ENCODE peak calls at places on chromosomes 6 and 20, in five cellular contexts. One of them, this sample, is unnamed.

GRCh38 chr6:18752278-18753057 is 365.3 kb downstream of the RNF144B start:
- DNase-seq in nephron progenitor cell: no peak
- DNase-seq in mesothelial cell of epicardium: no peak
- DNase-seq in A673: no peak
- DNase-seq in stimulated activated CD8-positive, alpha-beta memory T cell treated with anti-CD3 and anti-CD28 coated beads, Interleukin-7, amount 100 ng/mL, for 1 hour: no peak
- DNase-seq in this sample: no peak

GRCh38 chr6:105069821-105070445 is 109.9 kb downstream of the POPDC3 start:
- DNase-seq in A673: no peak
- DNase-seq in nephron progenitor cell: no peak
- DNase-seq in mesothelial cell of epicardium: no peak
- DNase-seq in stimulated activated CD8-positive, alpha-beta memory T cell treated with anti-CD3 and anti-CD28 coated beads, Interleukin-7, amount 100 ng/mL, for 1 hour: no peak
- DNase-seq in this sample: no peak

GRCh38 chr20:13659288-13659687 is 20.6 kb upstream of the TASP1 start:
- DNase-seq in A673: no peak
- DNase-seq in nephron progenitor cell: no peak
- DNase-seq in mesothelial cell of epicardium: no peak
- DNase-seq in stimulated activated CD8-positive, alpha-beta memory T cell treated with anti-CD3 and anti-CD28 coated beads, Interleukin-7, amount 100 ng/mL, for 1 hour: no peak
- DNase-seq in this sample: no peak

GRCh38 chr20:36861875-36862801 is 13.8 kb upstream of the TLDC2 start:
- DNase-seq in A673: peak
- DNase-seq in mesothelial cell of epicardium: no peak
- DNase-seq in nephron progenitor cell: peak
- DNase-seq in stimulated activated CD8-positive, alpha-beta memory T cell treated with anti-CD3 and anti-CD28 coated beads, Interleukin-7, amount 100 ng/mL, for 1 hour: no peak
- DNase-seq in this sample: no peak

GRCh38 chr6:160494576-160494975 is 146.4 kb downstream of the SLC22A3 start:
- DNase-seq in stimulated activated CD8-positive, alpha-beta memory T cell treated with anti-CD3 and anti-CD28 coated beads, Interleukin-7, amount 100 ng/mL, for 1 hour: no peak
- DNase-seq in nephron progenitor cell: no peak
- DNase-seq in A673: no peak
- DNase-seq in mesothelial cell of epicardium: no peak
- DNase-seq in this sample: no peak

GRCh38 chr6:134394905-134395304 is 77.0 kb upstream of the SGK1 start:
- DNase-seq in A673: no peak
- DNase-seq in mesothelial cell of epicardium: no peak
- DNase-seq in nephron progenitor cell: no peak
- DNase-seq in stimulated activated CD8-positive, alpha-beta memory T cell treated with anti-CD3 and anti-CD28 coated beads, Interleukin-7, amount 100 ng/mL, for 1 hour: no peak
- DNase-seq in this sample: no peak

GRCh38 chr20:49635171-49635570 is 67.2 kb upstream of the PTGIS start:
- DNase-seq in nephron progenitor cell: peak
- DNase-seq in stimulated activated CD8-positive, alpha-beta memory T cell treated with anti-CD3 and anti-CD28 coated beads, Interleukin-7, amount 100 ng/mL, for 1 hour: no peak
- DNase-seq in A673: no peak
- DNase-seq in mesothelial cell of epicardium: no peak
- DNase-seq in this sample: no peak

GRCh38 chr6:162262466-162263196 is 464.9 kb downstream of the PRKN start:
- DNase-seq in stimulated activated CD8-positive, alpha-beta memory T cell treated with anti-CD3 and anti-CD28 coated beads, Interleukin-7, amount 100 ng/mL, for 1 hour: no peak
- DNase-seq in A673: no peak
- DNase-seq in nephron progenitor cell: peak
- DNase-seq in mesothelial cell of epicardium: no peak
- DNase-seq in this sample: no peak

GRCh38 chr6:170516783-170517616 is 36.1 kb downstream of the PSMB1 start:
- DNase-seq in nephron progenitor cell: peak
- DNase-seq in mesothelial cell of epicardium: no peak
- DNase-seq in A673: peak
- DNase-seq in stimulated activated CD8-positive, alpha-beta memory T cell treated with anti-CD3 and anti-CD28 coated beads, Interleukin-7, amount 100 ng/mL, for 1 hour: no peak
- DNase-seq in this sample: peak

GRCh38 chr6:13466304-13467215 is 20.8 kb downstream of the GFOD1 start:
- DNase-seq in stimulated activated CD8-positive, alpha-beta memory T cell treated with anti-CD3 and anti-CD28 coated beads, Interleukin-7, amount 100 ng/mL, for 1 hour: no peak
- DNase-seq in A673: no peak
- DNase-seq in nephron progenitor cell: no peak
- DNase-seq in mesothelial cell of epicardium: no peak
- DNase-seq in this sample: no peak

GRCh38 chr20:43584448-43585138 is 6.1 kb upstream of the IFT52 start:
- DNase-seq in stimulated activated CD8-positive, alpha-beta memory T cell treated with anti-CD3 and anti-CD28 coated beads, Interleukin-7, amount 100 ng/mL, for 1 hour: no peak
- DNase-seq in A673: no peak
- DNase-seq in mesothelial cell of epicardium: no peak
- DNase-seq in nephron progenitor cell: no peak
- DNase-seq in this sample: no peak

GRCh38 chr6:123529058-123529457 is 107.7 kb downstream of the TRDN start:
- DNase-seq in mesothelial cell of epicardium: no peak
- DNase-seq in A673: no peak
- DNase-seq in nephron progenitor cell: no peak
- DNase-seq in stimulated activated CD8-positive, alpha-beta memory T cell treated with anti-CD3 and anti-CD28 coated beads, Interleukin-7, amount 100 ng/mL, for 1 hour: no peak
- DNase-seq in this sample: no peak

GRCh38 chr20:34531608-34532265 is 15.5 kb downstream of the DYNLRB1 start:
- DNase-seq in stimulated activated CD8-positive, alpha-beta memory T cell treated with anti-CD3 and anti-CD28 coated beads, Interleukin-7, amount 100 ng/mL, for 1 hour: no peak
- DNase-seq in mesothelial cell of epicardium: no peak
- DNase-seq in A673: no peak
- DNase-seq in nephron progenitor cell: no peak
- DNase-seq in this sample: no peak

GRCh38 chr6:27544612-27545260 is 71.8 kb upstream of the ZNF184 start:
- DNase-seq in stimulated activated CD8-positive, alpha-beta memory T cell treated with anti-CD3 and anti-CD28 coated beads, Interleukin-7, amount 100 ng/mL, for 1 hour: no peak
- DNase-seq in mesothelial cell of epicardium: no peak
- DNase-seq in A673: no peak
- DNase-seq in nephron progenitor cell: peak
- DNase-seq in this sample: no peak

GRCh38 chr6:34593741-34594140 is 37.6 kb upstream of the SPDEF start:
- DNase-seq in stimulated activated CD8-positive, alpha-beta memory T cell treated with anti-CD3 and anti-CD28 coated beads, Interleukin-7, amount 100 ng/mL, for 1 hour: no peak
- DNase-seq in mesothelial cell of epicardium: no peak
- DNase-seq in A673: no peak
- DNase-seq in nephron progenitor cell: no peak
- DNase-seq in this sample: no peak

GRCh38 chr6:27752038-27752885 is 159.9 kb downstream of the OR2B2 start:
- DNase-seq in mesothelial cell of epicardium: no peak
- DNase-seq in A673: peak
- DNase-seq in nephron progenitor cell: peak
- DNase-seq in stimulated activated CD8-positive, alpha-beta memory T cell treated with anti-CD3 and anti-CD28 coated beads, Interleukin-7, amount 100 ng/mL, for 1 hour: no peak
- DNase-seq in this sample: peak

GRCh38 chr6:106973841-106974336 is 640 bp downstream of the CD24 start:
- DNase-seq in stimulated activated CD8-positive, alpha-beta memory T cell treated with anti-CD3 and anti-CD28 coated beads, Interleukin-7, amount 100 ng/mL, for 1 hour: no peak
- DNase-seq in nephron progenitor cell: peak
- DNase-seq in mesothelial cell of epicardium: no peak
- DNase-seq in A673: no peak
- DNase-seq in this sample: no peak

GRCh38 chr6:46772754-46773153 is 20.4 kb upstream of the MEP1A start:
- DNase-seq in stimulated activated CD8-positive, alpha-beta memory T cell treated with anti-CD3 and anti-CD28 coated beads, Interleukin-7, amount 100 ng/mL, for 1 hour: no peak
- DNase-seq in nephron progenitor cell: no peak
- DNase-seq in mesothelial cell of epicardium: no peak
- DNase-seq in A673: no peak
- DNase-seq in this sample: no peak

GRCh38 chr6:131923356-131923755 is 27.8 kb downstream of the CCN2 start:
- DNase-seq in stimulated activated CD8-positive, alpha-beta memory T cell treated with anti-CD3 and anti-CD28 coated beads, Interleukin-7, amount 100 ng/mL, for 1 hour: no peak
- DNase-seq in nephron progenitor cell: peak
- DNase-seq in mesothelial cell of epicardium: no peak
- DNase-seq in A673: peak
- DNase-seq in this sample: peak

GRCh38 chr6:32255212-32256153 is 31.6 kb upstream of the NOTCH4 start:
- DNase-seq in mesothelial cell of epicardium: peak
- DNase-seq in A673: peak
- DNase-seq in stimulated activated CD8-positive, alpha-beta memory T cell treated with anti-CD3 and anti-CD28 coated beads, Interleukin-7, amount 100 ng/mL, for 1 hour: peak
- DNase-seq in nephron progenitor cell: peak
- DNase-seq in this sample: no peak

GRCh38 chr6:39269971-39270370 is 40.7 kb upstream of the KCNK5 start:
- DNase-seq in stimulated activated CD8-positive, alpha-beta memory T cell treated with anti-CD3 and anti-CD28 coated beads, Interleukin-7, amount 100 ng/mL, for 1 hour: no peak
- DNase-seq in A673: no peak
- DNase-seq in nephron progenitor cell: no peak
- DNase-seq in mesothelial cell of epicardium: no peak
- DNase-seq in this sample: no peak

GRCh38 chr20:62631336-62632317 is 10.7 kb upstream of the SLCO4A1 start:
- DNase-seq in A673: no peak
- DNase-seq in stimulated activated CD8-positive, alpha-beta memory T cell treated with anti-CD3 and anti-CD28 coated beads, Interleukin-7, amount 100 ng/mL, for 1 hour: no peak
- DNase-seq in mesothelial cell of epicardium: no peak
- DNase-seq in nephron progenitor cell: no peak
- DNase-seq in this sample: no peak

GRCh38 chr6:143157146-143157545 is 96.5 kb downstream of the AIG1 start:
- DNase-seq in A673: no peak
- DNase-seq in nephron progenitor cell: no peak
- DNase-seq in mesothelial cell of epicardium: no peak
- DNase-seq in stimulated activated CD8-positive, alpha-beta memory T cell treated with anti-CD3 and anti-CD28 coated beads, Interleukin-7, amount 100 ng/mL, for 1 hour: no peak
- DNase-seq in this sample: no peak

GRCh38 chr20:40286991-40287531 is 402.0 kb downstream of the MAFB start:
- DNase-seq in stimulated activated CD8-positive, alpha-beta memory T cell treated with anti-CD3 and anti-CD28 coated beads, Interleukin-7, amount 100 ng/mL, for 1 hour: no peak
- DNase-seq in A673: no peak
- DNase-seq in mesothelial cell of epicardium: peak
- DNase-seq in nephron progenitor cell: no peak
- DNase-seq in this sample: no peak

GRCh38 chr6:33407132-33407718 is 3.6 kb upstream of the PHF1 start:
- DNase-seq in stimulated activated CD8-positive, alpha-beta memory T cell treated with anti-CD3 and anti-CD28 coated beads, Interleukin-7, amount 100 ng/mL, for 1 hour: no peak
- DNase-seq in mesothelial cell of epicardium: no peak
- DNase-seq in nephron progenitor cell: no peak
- DNase-seq in A673: no peak
- DNase-seq in this sample: no peak

GRCh38 chr6:138736640-138737039 is 36.9 kb upstream of the CCDC28A start:
- DNase-seq in stimulated activated CD8-positive, alpha-beta memory T cell treated with anti-CD3 and anti-CD28 coated beads, Interleukin-7, amount 100 ng/mL, for 1 hour: no peak
- DNase-seq in mesothelial cell of epicardium: no peak
- DNase-seq in A673: no peak
- DNase-seq in nephron progenitor cell: no peak
- DNase-seq in this sample: no peak

GRCh38 chr6:121645100-121645745 is 209.8 kb downstream of the GJA1 start:
- DNase-seq in nephron progenitor cell: no peak
- DNase-seq in A673: no peak
- DNase-seq in stimulated activated CD8-positive, alpha-beta memory T cell treated with anti-CD3 and anti-CD28 coated beads, Interleukin-7, amount 100 ng/mL, for 1 hour: no peak
- DNase-seq in mesothelial cell of epicardium: no peak
- DNase-seq in this sample: no peak

GRCh38 chr6:20924911-20925543 is 390.8 kb downstream of the CDKAL1 start:
- DNase-seq in mesothelial cell of epicardium: no peak
- DNase-seq in A673: no peak
- DNase-seq in stimulated activated CD8-positive, alpha-beta memory T cell treated with anti-CD3 and anti-CD28 coated beads, Interleukin-7, amount 100 ng/mL, for 1 hour: no peak
- DNase-seq in nephron progenitor cell: no peak
- DNase-seq in this sample: no peak

GRCh38 chr6:35011096-35012041 is 122.3 kb downstream of the ANKS1A start:
- DNase-seq in mesothelial cell of epicardium: no peak
- DNase-seq in A673: peak
- DNase-seq in stimulated activated CD8-positive, alpha-beta memory T cell treated with anti-CD3 and anti-CD28 coated beads, Interleukin-7, amount 100 ng/mL, for 1 hour: no peak
- DNase-seq in nephron progenitor cell: no peak
- DNase-seq in this sample: no peak

GRCh38 chr6:158825038-158825950 is 6.1 kb upstream of the EZR start:
- DNase-seq in stimulated activated CD8-positive, alpha-beta memory T cell treated with anti-CD3 and anti-CD28 coated beads, Interleukin-7, amount 100 ng/mL, for 1 hour: no peak
- DNase-seq in nephron progenitor cell: no peak
- DNase-seq in mesothelial cell of epicardium: no peak
- DNase-seq in A673: no peak
- DNase-seq in this sample: no peak

GRCh38 chr20:37651932-37652331 is 41.9 kb upstream of the CTNNBL1 start:
- DNase-seq in mesothelial cell of epicardium: no peak
- DNase-seq in stimulated activated CD8-positive, alpha-beta memory T cell treated with anti-CD3 and anti-CD28 coated beads, Interleukin-7, amount 100 ng/mL, for 1 hour: no peak
- DNase-seq in A673: peak
- DNase-seq in nephron progenitor cell: peak
- DNase-seq in this sample: no peak

GRCh38 chr6:11043552-11043960 is 549 bp downstream of the ELOVL2 start:
- DNase-seq in nephron progenitor cell: peak
- DNase-seq in mesothelial cell of epicardium: no peak
- DNase-seq in stimulated activated CD8-positive, alpha-beta memory T cell treated with anti-CD3 and anti-CD28 coated beads, Interleukin-7, amount 100 ng/mL, for 1 hour: no peak
- DNase-seq in A673: no peak
- DNase-seq in this sample: no peak

GRCh38 chr20:41352666-41353065 is 12.0 kb downstream of the LPIN3 start:
- DNase-seq in A673: no peak
- DNase-seq in stimulated activated CD8-positive, alpha-beta memory T cell treated with anti-CD3 and anti-CD28 coated beads, Interleukin-7, amount 100 ng/mL, for 1 hour: no peak
- DNase-seq in mesothelial cell of epicardium: no peak
- DNase-seq in nephron progenitor cell: no peak
- DNase-seq in this sample: no peak

GRCh38 chr20:63854069-63854765 is 7.1 kb upstream of the ABHD16B start:
- DNase-seq in nephron progenitor cell: no peak
- DNase-seq in stimulated activated CD8-positive, alpha-beta memory T cell treated with anti-CD3 and anti-CD28 coated beads, Interleukin-7, amount 100 ng/mL, for 1 hour: no peak
- DNase-seq in A673: no peak
- DNase-seq in mesothelial cell of epicardium: no peak
- DNase-seq in this sample: no peak

GRCh38 chr20:46583411-46584214 is 33.2 kb upstream of the OCSTAMP start:
- DNase-seq in stimulated activated CD8-positive, alpha-beta memory T cell treated with anti-CD3 and anti-CD28 coated beads, Interleukin-7, amount 100 ng/mL, for 1 hour: no peak
- DNase-seq in mesothelial cell of epicardium: no peak
- DNase-seq in nephron progenitor cell: no peak
- DNase-seq in A673: peak
- DNase-seq in this sample: no peak